ENCODE peak calls at places on chromosomes 3 and 15, in nine cellular contexts. One of them, this sample, is unnamed.

GRCh38 chr3:74067296-74067695 is 442.6 kb upstream of the PDZRN3 start:
- DNase-seq in natural killer cell: no peak
- DNase-seq in cardiac muscle cell: no peak
- DNase-seq in GM13977: no peak
- DNase-seq in suprapubic skin: no peak
- DNase-seq in heart left ventricle: no peak
- DNase-seq in transverse colon: no peak
- DNase-seq in cardiac fibroblast: peak
- DNase-seq in lung: no peak
- DNase-seq in this sample: no peak

GRCh38 chr3:184314700-184315505 is 497 bp downstream of the EIF4G1 start:
- DNase-seq in heart left ventricle: peak
- DNase-seq in suprapubic skin: peak
- DNase-seq in lung: peak
- DNase-seq in cardiac fibroblast: peak
- DNase-seq in cardiac muscle cell: peak
- DNase-seq in natural killer cell: peak
- DNase-seq in transverse colon: peak
- DNase-seq in GM13977: peak
- DNase-seq in this sample: peak

GRCh38 chr3:180871901-180872300 is 40.6 kb upstream of the FXR1 start:
- DNase-seq in GM13977: no peak
- DNase-seq in cardiac fibroblast: peak
- DNase-seq in heart left ventricle: no peak
- DNase-seq in cardiac muscle cell: peak
- DNase-seq in lung: no peak
- DNase-seq in suprapubic skin: no peak
- DNase-seq in natural killer cell: no peak
- DNase-seq in transverse colon: no peak
- DNase-seq in this sample: no peak

GRCh38 chr15:41238100-41238499 is 7.0 kb downstream of the CHP1 start:
- DNase-seq in heart left ventricle: no peak
- DNase-seq in natural killer cell: no peak
- DNase-seq in cardiac fibroblast: no peak
- DNase-seq in lung: no peak
- DNase-seq in transverse colon: no peak
- DNase-seq in suprapubic skin: no peak
- DNase-seq in GM13977: no peak
- DNase-seq in cardiac muscle cell: no peak
- DNase-seq in this sample: no peak

GRCh38 chr3:23763040-23763477 is 42.7 kb upstream of the UBE2E1 start:
- DNase-seq in cardiac muscle cell: peak
- DNase-seq in heart left ventricle: peak
- DNase-seq in natural killer cell: no peak
- DNase-seq in cardiac fibroblast: peak
- DNase-seq in lung: no peak
- DNase-seq in transverse colon: no peak
- DNase-seq in suprapubic skin: no peak
- DNase-seq in GM13977: no peak
- DNase-seq in this sample: no peak

GRCh38 chr3:97959863-97960262 is 12.4 kb downstream of the RIOX2 start:
- DNase-seq in suprapubic skin: no peak
- DNase-seq in transverse colon: no peak
- DNase-seq in cardiac fibroblast: no peak
- DNase-seq in natural killer cell: no peak
- DNase-seq in GM13977: no peak
- DNase-seq in cardiac muscle cell: no peak
- DNase-seq in lung: no peak
- DNase-seq in heart left ventricle: no peak
- DNase-seq in this sample: no peak

GRCh38 chr15:99993262-99993661 is 260.0 kb upstream of the LYSMD4 start:
- DNase-seq in natural killer cell: no peak
- DNase-seq in cardiac muscle cell: no peak
- DNase-seq in GM13977: no peak
- DNase-seq in cardiac fibroblast: no peak
- DNase-seq in transverse colon: no peak
- DNase-seq in lung: no peak
- DNase-seq in suprapubic skin: no peak
- DNase-seq in heart left ventricle: no peak
- DNase-seq in this sample: no peak

GRCh38 chr3:128433630-128434185 is 33.0 kb downstream of the DNAJB8 start:
- DNase-seq in heart left ventricle: no peak
- DNase-seq in suprapubic skin: no peak
- DNase-seq in cardiac fibroblast: no peak
- DNase-seq in transverse colon: no peak
- DNase-seq in natural killer cell: no peak
- DNase-seq in lung: no peak
- DNase-seq in cardiac muscle cell: no peak
- DNase-seq in GM13977: no peak
- DNase-seq in this sample: no peak

GRCh38 chr3:171497546-171497945 is 37.3 kb upstream of the TNIK start:
- DNase-seq in cardiac muscle cell: no peak
- DNase-seq in GM13977: no peak
- DNase-seq in cardiac fibroblast: no peak
- DNase-seq in lung: no peak
- DNase-seq in heart left ventricle: no peak
- DNase-seq in transverse colon: no peak
- DNase-seq in natural killer cell: no peak
- DNase-seq in suprapubic skin: no peak
- DNase-seq in this sample: no peak

GRCh38 chr3:166283856-166284255 is 446.6 kb upstream of the BCHE start:
- DNase-seq in heart left ventricle: no peak
- DNase-seq in transverse colon: no peak
- DNase-seq in natural killer cell: no peak
- DNase-seq in GM13977: no peak
- DNase-seq in cardiac muscle cell: peak
- DNase-seq in cardiac fibroblast: peak
- DNase-seq in lung: no peak
- DNase-seq in suprapubic skin: no peak
- DNase-seq in this sample: no peak

GRCh38 chr3:9250236-9250635 is 790 bp upstream of the SRGAP3 start:
- DNase-seq in natural killer cell: no peak
- DNase-seq in heart left ventricle: no peak
- DNase-seq in GM13977: no peak
- DNase-seq in cardiac fibroblast: no peak
- DNase-seq in lung: no peak
- DNase-seq in transverse colon: no peak
- DNase-seq in suprapubic skin: no peak
- DNase-seq in cardiac muscle cell: no peak
- DNase-seq in this sample: no peak

GRCh38 chr15:76932090-76932966 is 779 bp downstream of the RCN2 start:
- DNase-seq in GM13977: no peak
- DNase-seq in cardiac muscle cell: peak
- DNase-seq in transverse colon: no peak
- DNase-seq in natural killer cell: no peak
- DNase-seq in lung: no peak
- DNase-seq in suprapubic skin: no peak
- DNase-seq in cardiac fibroblast: peak
- DNase-seq in heart left ventricle: no peak
- DNase-seq in this sample: no peak

GRCh38 chr15:74174966-74175270 is 1.4 kb downstream of the ISLR start:
- DNase-seq in cardiac fibroblast: no peak
- DNase-seq in cardiac muscle cell: no peak
- DNase-seq in transverse colon: no peak
- DNase-seq in lung: no peak
- DNase-seq in natural killer cell: no peak
- DNase-seq in GM13977: no peak
- DNase-seq in heart left ventricle: no peak
- DNase-seq in suprapubic skin: peak
- DNase-seq in this sample: no peak

GRCh38 chr15:96629501-96629900 is 299.0 kb downstream of the NR2F2 start:
- DNase-seq in heart left ventricle: peak
- DNase-seq in natural killer cell: no peak
- DNase-seq in suprapubic skin: no peak
- DNase-seq in GM13977: no peak
- DNase-seq in lung: no peak
- DNase-seq in cardiac muscle cell: no peak
- DNase-seq in cardiac fibroblast: no peak
- DNase-seq in transverse colon: peak
- DNase-seq in this sample: no peak

GRCh38 chr15:48823237-48823636 is 12.4 kb upstream of the CEP152 start:
- DNase-seq in heart left ventricle: no peak
- DNase-seq in suprapubic skin: no peak
- DNase-seq in GM13977: no peak
- DNase-seq in natural killer cell: no peak
- DNase-seq in lung: no peak
- DNase-seq in cardiac muscle cell: peak
- DNase-seq in transverse colon: no peak
- DNase-seq in cardiac fibroblast: no peak
- DNase-seq in this sample: no peak

GRCh38 chr3:35522450-35522849 is 116.9 kb upstream of the ARPP21 start:
- DNase-seq in lung: no peak
- DNase-seq in transverse colon: no peak
- DNase-seq in cardiac muscle cell: no peak
- DNase-seq in cardiac fibroblast: no peak
- DNase-seq in heart left ventricle: no peak
- DNase-seq in GM13977: no peak
- DNase-seq in suprapubic skin: no peak
- DNase-seq in natural killer cell: no peak
- DNase-seq in this sample: no peak

GRCh38 chr3:161576733-161577510 is 80.3 kb downstream of the OTOL1 start:
- DNase-seq in cardiac muscle cell: no peak
- DNase-seq in heart left ventricle: no peak
- DNase-seq in transverse colon: no peak
- DNase-seq in suprapubic skin: no peak
- DNase-seq in cardiac fibroblast: no peak
- DNase-seq in GM13977: no peak
- DNase-seq in natural killer cell: no peak
- DNase-seq in lung: no peak
- DNase-seq in this sample: no peak

GRCh38 chr3:40310690-40311089 is 1.2 kb downstream of the EIF1B start:
- DNase-seq in cardiac fibroblast: peak
- DNase-seq in cardiac muscle cell: peak
- DNase-seq in suprapubic skin: no peak
- DNase-seq in lung: no peak
- DNase-seq in heart left ventricle: no peak
- DNase-seq in transverse colon: no peak
- DNase-seq in natural killer cell: no peak
- DNase-seq in GM13977: no peak
- DNase-seq in this sample: no peak

DNA sequence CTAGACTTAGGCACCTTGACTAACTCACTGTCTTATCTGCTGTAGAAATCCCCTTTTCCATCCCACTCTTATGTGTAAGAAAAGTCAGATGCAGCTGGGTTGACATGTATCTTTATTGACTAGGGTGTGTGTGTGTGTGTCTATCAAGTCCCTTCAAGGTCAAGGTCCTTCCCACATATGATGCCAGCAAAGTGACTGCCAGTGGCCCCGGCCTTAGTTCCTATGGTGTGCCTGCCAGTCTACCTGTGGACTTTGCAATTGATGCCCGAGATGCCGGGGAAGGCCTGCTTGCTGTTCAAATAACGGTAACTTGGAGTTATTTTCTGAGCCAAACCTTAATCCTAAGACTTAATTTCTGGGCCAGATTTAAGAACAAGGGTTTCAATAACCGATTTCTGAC is 76.3 kb downstream of the DNASE1L3 start:
- DNase-seq in heart left ventricle: no peak
- DNase-seq in cardiac fibroblast: no peak
- DNase-seq in suprapubic skin: no peak
- DNase-seq in GM13977: no peak
- DNase-seq in lung: no peak
- DNase-seq in natural killer cell: no peak
- DNase-seq in transverse colon: no peak
- DNase-seq in cardiac muscle cell: no peak
- DNase-seq in this sample: no peak
- TF ChIP-seq CTCF in heart left ventricle: no peak
- TF ChIP-seq CTCF in cardiac fibroblast: no peak
- TF ChIP-seq CTCF in suprapubic skin: no peak
- TF ChIP-seq CTCF in GM13977: no peak
- TF ChIP-seq CTCF in lung: no peak
- TF ChIP-seq CTCF in natural killer cell: no peak
- TF ChIP-seq CTCF in transverse colon: no peak
- TF ChIP-seq CTCF in cardiac muscle cell: no peak
- TF ChIP-seq CTCF in this sample: no peak

GRCh38 chr3:42590989-42591756 is 513 bp downstream of the SS18L2 start:
- DNase-seq in GM13977: no peak
- DNase-seq in lung: no peak
- DNase-seq in natural killer cell: no peak
- DNase-seq in heart left ventricle: no peak
- DNase-seq in transverse colon: no peak
- DNase-seq in cardiac muscle cell: no peak
- DNase-seq in suprapubic skin: no peak
- DNase-seq in cardiac fibroblast: peak
- DNase-seq in this sample: no peak

GRCh38 chr3:42591811-42592210 is 1.2 kb downstream of the SS18L2 start:
- DNase-seq in suprapubic skin: no peak
- DNase-seq in GM13977: no peak
- DNase-seq in cardiac fibroblast: no peak
- DNase-seq in natural killer cell: no peak
- DNase-seq in cardiac muscle cell: no peak
- DNase-seq in lung: no peak
- DNase-seq in transverse colon: no peak
- DNase-seq in heart left ventricle: no peak
- DNase-seq in this sample: no peak

GRCh38 chr3:42589382-42590109 is 1.1 kb upstream of the SS18L2 start:
- DNase-seq in transverse colon: no peak
- DNase-seq in cardiac fibroblast: no peak
- DNase-seq in cardiac muscle cell: no peak
- DNase-seq in heart left ventricle: no peak
- DNase-seq in suprapubic skin: no peak
- DNase-seq in lung: no peak
- DNase-seq in natural killer cell: no peak
- DNase-seq in GM13977: no peak
- DNase-seq in this sample: no peak

GRCh38 chr3:42593635-42594034 is 3.0 kb downstream of the SS18L2 start:
- DNase-seq in transverse colon: no peak
- DNase-seq in heart left ventricle: no peak
- DNase-seq in suprapubic skin: no peak
- DNase-seq in lung: no peak
- DNase-seq in GM13977: no peak
- DNase-seq in natural killer cell: no peak
- DNase-seq in cardiac muscle cell: no peak
- DNase-seq in cardiac fibroblast: no peak
- DNase-seq in this sample: no peak

GRCh38 chr3:42588625-42589024 is 2.0 kb upstream of the SS18L2 start:
- DNase-seq in GM13977: no peak
- DNase-seq in transverse colon: no peak
- DNase-seq in cardiac fibroblast: no peak
- DNase-seq in suprapubic skin: no peak
- DNase-seq in cardiac muscle cell: no peak
- DNase-seq in lung: no peak
- DNase-seq in heart left ventricle: no peak
- DNase-seq in natural killer cell: no peak
- DNase-seq in this sample: no peak
- TF ChIP-seq CTCF in GM13977: no peak
- TF ChIP-seq CTCF in transverse colon: no peak
- TF ChIP-seq CTCF in cardiac fibroblast: no peak
- TF ChIP-seq CTCF in suprapubic skin: no peak
- TF ChIP-seq CTCF in cardiac muscle cell: no peak
- TF ChIP-seq CTCF in lung: no peak
- TF ChIP-seq CTCF in heart left ventricle: no peak
- TF ChIP-seq CTCF in natural killer cell: no peak
- TF ChIP-seq CTCF in this sample: no peak

GRCh38 chr15:70513818-70514217 is 249.5 kb downstream of the UACA start:
- DNase-seq in natural killer cell: no peak
- DNase-seq in transverse colon: no peak
- DNase-seq in cardiac muscle cell: no peak
- DNase-seq in heart left ventricle: no peak
- DNase-seq in GM13977: no peak
- DNase-seq in suprapubic skin: no peak
- DNase-seq in cardiac fibroblast: no peak
- DNase-seq in lung: no peak
- DNase-seq in this sample: no peak
- TF ChIP-seq CTCF in natural killer cell: no peak
- TF ChIP-seq CTCF in transverse colon: no peak
- TF ChIP-seq CTCF in cardiac muscle cell: no peak
- TF ChIP-seq CTCF in heart left ventricle: no peak
- TF ChIP-seq CTCF in GM13977: no peak
- TF ChIP-seq CTCF in suprapubic skin: no peak
- TF ChIP-seq CTCF in cardiac fibroblast: no peak
- TF ChIP-seq CTCF in lung: no peak
- TF ChIP-seq CTCF in this sample: no peak

GRCh38 chr15:68726246-68726645 is 94.4 kb downstream of the ANP32A start:
- DNase-seq in natural killer cell: no peak
- DNase-seq in heart left ventricle: no peak
- DNase-seq in cardiac fibroblast: no peak
- DNase-seq in transverse colon: no peak
- DNase-seq in cardiac muscle cell: no peak
- DNase-seq in GM13977: no peak
- DNase-seq in lung: no peak
- DNase-seq in suprapubic skin: no peak
- DNase-seq in this sample: no peak
- TF ChIP-seq CTCF in natural killer cell: no peak
- TF ChIP-seq CTCF in heart left ventricle: no peak
- TF ChIP-seq CTCF in cardiac fibroblast: no peak
- TF ChIP-seq CTCF in transverse colon: no peak
- TF ChIP-seq CTCF in cardiac muscle cell: no peak
- TF ChIP-seq CTCF in GM13977: no peak
- TF ChIP-seq CTCF in lung: no peak
- TF ChIP-seq CTCF in suprapubic skin: no peak
- TF ChIP-seq CTCF in this sample: no peak